ENCODE peak calls at places on chromosome 22, in four cellular contexts. O is heart left ventricle, S is adrenal gland, A is HCT116. I is an unnamed sample.

GRCh38 chr22:48490513-48491411 is 1336.9 kb downstream of the BRD1 start:
- DNase-seq in O (peak), S (no peak), A (no peak), I (peak)

GRCh38 chr22:39290724-39291161 is 28.7 kb downstream of the RPL3 start:
- DNase-seq in A (no peak), O (peak), S (peak), I (peak)

GRCh38 chr22:48957987-48958321 is 869.7 kb downstream of the BRD1 start:
- DNase-seq in O (no peak), S (no peak), A (no peak), I (no peak)

GRCh38 chr22:20946080-20946986 is 20.7 kb upstream of the AIFM3 start:
- DNase-seq in S (no peak), O (no peak), A (no peak), I (peak)

GRCh38 chr22:23315341-23315917 is 135.1 kb downstream of the BCR start:
- DNase-seq in O (peak), S (peak), A (peak), I (peak)

GRCh38 chr22:45008853-45009751 is 703 bp downstream of the PHF21B start:
- DNase-seq in A (no peak), S (no peak), O (no peak), I (no peak)

GRCh38 chr22:50691521-50691920 is 18.9 kb downstream of the SHANK3 start:
- DNase-seq in O (no peak), S (no peak), A (peak), I (no peak)

GRCh38 chr22:28819253-28820096 is 19.1 kb upstream of the XBP1 start:
- DNase-seq in O (no peak), A (no peak), S (no peak), I (peak)

GRCh38 chr22:17412232-17412631 is 43.0 kb downstream of the CECR2 start:
- DNase-seq in O (no peak), A (no peak), S (no peak), I (no peak)

GRCh38 chr22:33842421-33843094 is 77.7 kb downstream of the LARGE1 start:
- DNase-seq in O (no peak), A (no peak), S (no peak), I (no peak)

GRCh38 chr22:50705219-50705691 is 32.6 kb downstream of the SHANK3 start:
- DNase-seq in O (peak), S (peak), A (no peak), I (peak)

GRCh38 chr22:29314537-29315285 is 786 bp downstream of the RASL10A start:
- DNase-seq in A (no peak), S (no peak), O (peak), I (no peak)

GRCh38 chr22:48666620-48667019 is 1161.1 kb downstream of the BRD1 start:
- DNase-seq in S (no peak), O (peak), A (no peak), I (no peak)

GRCh38 chr22:33006220-33006954 is 51.8 kb downstream of the SYN3 start:
- DNase-seq in S (no peak), A (no peak), O (no peak), I (no peak)

GRCh38 chr22:43476341-43476740 is 64.5 kb downstream of the MPPED1 start:
- DNase-seq in A (no peak), S (no peak), O (no peak), I (no peak)

GRCh38 chr22:44179989-44180705 is 578 bp upstream of the PARVG start:
- DNase-seq in S (no peak), O (no peak), A (no peak), I (no peak)

GRCh38 chr22:32175751-32176644 is 16.9 kb upstream of the C22orf42 start:
- DNase-seq in A (no peak), O (no peak), S (no peak), I (no peak)

GRCh38 chr22:19878461-19879247 is 24.0 kb upstream of the GNB1L start:
- DNase-seq in A (no peak), S (peak), O (peak), I (peak)

GRCh38 chr22:19109198-19110063 is 12.8 kb downstream of the DGCR2 start:
- DNase-seq in S (peak), A (no peak), O (no peak), I (no peak)

GRCh38 chr22:28002181-28002700 is 83.2 kb upstream of the PITPNB start:
- DNase-seq in O (no peak), A (no peak), S (no peak), I (no peak)

GRCh38 chr22:10778296-10778814 is 4749.6 kb upstream of the OR11H1 start:
- DNase-seq in O (no peak), A (no peak), S (no peak), I (no peak)

GRCh38 chr22:38923463-38924196 is 33.8 kb upstream of the APOBEC3A start:
- DNase-seq in O (peak), A (peak), S (peak), I (peak)

GRCh38 chr22:29871684-29872083 is 11.3 kb upstream of the MTMR3 start:
- DNase-seq in O (no peak), S (peak), A (no peak), I (no peak)

GRCh38 chr22:23562186-23562585 is 17.9 kb downstream of the IGLL1 start:
- DNase-seq in O (no peak), S (no peak), A (no peak), I (no peak)

GRCh38 chr22:24330636-24331035 is 60.0 kb downstream of the SPECC1L start:
- DNase-seq in S (no peak), O (no peak), A (no peak), I (no peak)

GRCh38 chr22:17430298-17430900 is 61.1 kb downstream of the CECR2 start:
- DNase-seq in A (no peak), O (no peak), S (no peak), I (peak)

GRCh38 chr22:29055192-29055830 is 6.3 kb downstream of the C22orf31 start:
- DNase-seq in O (no peak), A (no peak), S (no peak), I (no peak)

GRCh38 chr22:48448821-48449220 is 1378.9 kb downstream of the BRD1 start:
- DNase-seq in O (peak), A (no peak), S (no peak), I (no peak)

GRCh38 chr22:30245985-30246901 is at the start of gene LIF:
- DNase-seq in S (no peak), O (no peak), A (no peak), I (no peak)

GRCh38 chr22:30210235-30210831 is 36.2 kb downstream of the LIF start:
- DNase-seq in A (peak), O (no peak), S (no peak), I (no peak)

GRCh38 chr22:26398741-26399153 is 30.3 kb upstream of the ASPHD2 start:
- DNase-seq in S (peak), A (peak), O (no peak), I (peak)

GRCh38 chr22:39173787-39174497 is 21.5 kb upstream of the CBX7 start:
- DNase-seq in S (no peak), A (no peak), O (no peak), I (no peak)

GRCh38 chr22:43110444-43110926 is at the start of gene BIK:
- DNase-seq in A (no peak), O (peak), S (peak), I (no peak)

GRCh38 chr22:40463727-40464126 is 93.3 kb downstream of the SGSM3 start:
- DNase-seq in A (no peak), S (no peak), O (no peak), I (no peak)

GRCh38 chr22:40462195-40462988 is 92.0 kb downstream of the SGSM3 start:
- DNase-seq in O (no peak), S (no peak), A (no peak), I (no peak)

GRCh38 chr22:40466976-40467375 is 96.6 kb downstream of the SGSM3 start:
- DNase-seq in A (no peak), S (no peak), O (no peak), I (no peak)

GRCh38 chr22:40463017-40463631 is 92.7 kb downstream of the SGSM3 start:
- DNase-seq in A (no peak), O (no peak), S (no peak), I (no peak)
- TF ChIP-seq POLR2A in A (no peak), O (no peak), S (no peak), I (no peak)

DNA sequence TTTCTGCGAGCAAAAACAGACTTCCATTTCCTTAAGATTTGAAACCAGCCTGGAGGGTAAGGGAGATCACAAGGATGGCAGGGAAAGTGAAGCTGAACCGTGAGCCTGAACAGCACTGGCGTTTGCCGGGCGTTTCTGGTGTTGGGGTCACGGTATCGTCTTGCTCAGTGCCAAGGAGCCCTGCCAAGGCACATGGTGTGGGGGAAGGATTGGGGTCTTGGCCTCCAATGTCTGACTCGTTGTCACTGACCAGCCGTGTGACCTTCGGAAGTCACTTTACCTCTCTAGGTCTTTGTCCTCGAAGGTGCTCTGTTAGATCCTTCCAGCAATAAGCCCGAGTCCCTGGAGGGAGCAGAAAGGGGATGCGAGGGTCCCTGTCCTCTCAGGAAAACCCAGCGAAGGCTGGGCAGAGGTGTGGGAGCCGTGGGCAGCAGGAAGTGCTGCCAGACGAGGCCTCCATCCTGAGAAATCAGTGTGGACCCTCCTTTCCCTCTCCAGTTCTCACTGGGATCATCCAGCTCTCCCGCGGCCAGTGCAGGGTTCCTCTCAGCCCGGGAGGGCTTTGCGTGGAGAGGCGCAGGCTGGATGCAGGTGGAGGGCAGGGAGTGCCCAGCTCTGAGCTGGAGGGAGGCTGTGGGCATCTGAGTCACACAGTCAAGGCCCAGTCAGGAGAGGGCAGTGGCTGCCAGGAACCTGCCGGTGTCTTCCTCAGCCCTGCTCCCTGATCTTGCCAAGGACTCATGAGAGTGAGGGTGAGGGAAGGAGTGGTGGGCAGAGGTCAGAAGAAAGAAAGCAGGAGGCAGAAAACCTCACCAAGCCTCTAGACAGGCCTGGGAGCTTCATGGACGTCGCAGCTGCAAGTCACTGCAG is 18.9 kb downstream of the TOM1 start:
- DNase-seq in O (no peak), A (no peak), S (peak), I (no peak)
- H3K27ac ChIP-seq in O (no peak), A (no peak), S (peak), I (no peak)

GRCh38 chr22:21949948-21950347 is 2.7 kb downstream of the PPM1F start:
- DNase-seq in O (no peak), S (no peak), A (no peak), I (no peak)

GRCh38 chr22:21949569-21949918 is 3.1 kb downstream of the PPM1F start:
- DNase-seq in S (no peak), A (no peak), O (no peak), I (no peak)

GRCh38 chr22:21951931-21952465 is 650 bp downstream of the PPM1F start:
- DNase-seq in O (peak), A (no peak), S (peak), I (peak)

GRCh38 chr22:21951062-21951461 is 1.6 kb downstream of the PPM1F start:
- DNase-seq in A (no peak), O (no peak), S (no peak), I (no peak)

GRCh38 chr22:21952586-21953571 is at the start of gene PPM1F:
- DNase-seq in O (peak), A (no peak), S (peak), I (peak)
- TF ChIP-seq POLR2A in O (peak), A (peak), S (peak), I (no peak)

GRCh38 chr22:41289681-41290080 is 3.7 kb upstream of the RANGAP1 start:
- DNase-seq in A (no peak), O (peak), S (no peak), I (no peak)
- H3K27ac ChIP-seq in A (peak), O (peak), S (peak), I (no peak)

GRCh38 chr22:37325024-37325395 is 42.7 kb downstream of the CYTH4 start:
- DNase-seq in S (no peak), O (no peak), A (no peak), I (no peak)
- TF ChIP-seq POLR2A in S (no peak), O (no peak), A (no peak), I (no peak)

GRCh38 chr22:46747646-46748045 is 9.6 kb upstream of the CERK start:
- DNase-seq in O (no peak), A (no peak), S (no peak), I (no peak)

GRCh38 chr22:46748206-46748947 is 10.3 kb upstream of the CERK start:
- DNase-seq in O (no peak), S (no peak), A (no peak), I (no peak)

GRCh38 chr22:46749682-46750529 is 11.9 kb upstream of the CERK start:
- DNase-seq in S (no peak), O (no peak), A (no peak), I (peak)

GRCh38 chr22:46750530-46750800 is 12.0 kb upstream of the TBC1D22A start:
- DNase-seq in A (no peak), S (no peak), O (no peak), I (no peak)

DNA sequence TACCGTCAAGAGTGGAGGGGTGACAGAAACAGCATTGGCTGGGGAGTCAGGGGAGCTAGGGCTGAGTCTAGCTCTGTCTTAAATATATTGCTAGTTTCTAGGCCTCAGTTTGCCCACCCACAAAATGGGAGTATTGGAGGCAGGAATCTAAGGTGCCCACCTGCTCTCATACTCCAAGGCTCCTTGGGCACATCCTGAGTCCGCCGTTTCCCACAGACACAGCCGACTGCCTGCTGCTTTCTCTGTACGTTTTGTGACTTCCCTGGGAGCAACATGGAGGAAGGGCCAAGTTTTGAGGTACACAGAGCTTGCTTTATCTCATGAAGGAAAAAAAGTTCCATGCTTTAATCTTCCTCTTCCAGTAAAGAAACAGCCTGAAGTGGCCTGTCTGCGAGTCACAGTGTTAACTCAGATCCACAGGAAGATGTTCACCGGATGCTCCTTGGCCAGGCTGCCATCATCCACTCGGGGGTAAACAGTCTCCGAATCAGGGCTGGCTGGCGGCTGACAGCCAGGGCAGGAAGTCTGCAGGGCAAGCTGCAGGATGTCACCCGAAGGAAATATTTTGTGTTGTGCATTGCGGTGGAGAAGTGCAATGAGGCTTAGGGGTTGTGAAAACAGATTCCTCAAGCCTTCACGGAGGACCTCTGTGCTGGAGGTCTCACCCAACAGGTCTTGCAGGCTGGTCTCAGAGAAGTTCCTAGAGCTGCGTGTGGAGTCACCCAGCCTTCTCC is 11.1 kb upstream of the CERK start:
- DNase-seq in A (no peak), S (no peak), O (no peak), I (peak)
- H3K27ac ChIP-seq in A (no peak), S (no peak), O (peak), I (no peak)

I was measured in sigmoid colon.